ENCODE peak calls at places on chromosomes 6 and 20, in five cellular contexts. M, B, L, X and Z are unnamed samples.

GRCh38 chr6:85404497-85405174 is 45.2 kb upstream of the NT5E start:
- ATAC-seq in M (no peak), B (no peak), L (no peak), X (no peak), Z (no peak)

GRCh38 chr20:58715709-58716475 is 23.3 kb downstream of the NPEPL1 start:
- ATAC-seq in M (no peak), B (no peak), L (no peak), X (no peak), Z (peak; percentile 5)

GRCh38 chr20:53950031-53950430 is 120.4 kb downstream of the BCAS1 start:
- ATAC-seq in M (no peak), B (no peak), L (no peak), X (no peak), Z (no peak)

GRCh38 chr6:69570126-69570525 is 226.7 kb downstream of the LMBRD1 start:
- ATAC-seq in M (no peak), B (no peak), L (no peak), X (no peak), Z (no peak)

GRCh38 chr6:166745801-166746668 is 119.0 kb upstream of the RPS6KA2 start:
- ATAC-seq in M (no peak), B (no peak), L (no peak), X (no peak), Z (no peak)

GRCh38 chr6:138577151-138577915 is 78.0 kb upstream of the NHSL1 start:
- ATAC-seq in M (no peak), B (no peak), L (no peak), X (no peak), Z (peak; percentile 83)

GRCh38 chr6:166050559-166050958 is 117.1 kb downstream of the TBXT start:
- ATAC-seq in M (no peak), B (no peak), L (no peak), X (no peak), Z (no peak)

GRCh38 chr20:51494241-51495110 is 48.0 kb downstream of the NFATC2 start:
- ATAC-seq in M (peak; percentile 29), B (peak; percentile 37), L (peak; percentile 57), X (no peak), Z (no peak)

GRCh38 chr6:22921831-22922230 is 352.5 kb downstream of the HDGFL1 start:
- ATAC-seq in M (no peak), B (no peak), L (no peak), X (no peak), Z (no peak)

GRCh38 chr6:96626749-96627353 is 63.9 kb downstream of the FHL5 start:
- ATAC-seq in M (peak; percentile 52), B (no peak), L (peak; percentile 46), X (no peak), Z (peak; percentile 71)

GRCh38 chr20:5315807-5316187 is 957 bp downstream of the PROKR2 start:
- ATAC-seq in M (no peak), B (no peak), L (no peak), X (no peak), Z (no peak)

GRCh38 chr20:47878601-47879004 is 93.3 kb upstream of the SULF2 start:
- ATAC-seq in M (no peak), B (no peak), L (no peak), X (no peak), Z (no peak)

GRCh38 chr20:59141818-59142581 is 21.6 kb upstream of the ZNF831 start:
- ATAC-seq in M (no peak), B (no peak), L (no peak), X (no peak), Z (no peak)

GRCh38 chr6:116662186-116662585 is 6.4 kb downstream of the ZUP1 start:
- ATAC-seq in M (peak; percentile 41), B (no peak), L (no peak), X (no peak), Z (no peak)

GRCh38 chr20:38831049-38831691 is 25.7 kb downstream of the PPP1R16B start:
- ATAC-seq in M (no peak), B (no peak), L (no peak), X (no peak), Z (no peak)

GRCh38 chr20:47698142-47698541 is 87.1 kb downstream of the SULF2 start:
- ATAC-seq in M (no peak), B (no peak), L (no peak), X (no peak), Z (no peak)

GRCh38 chr20:58001381-58001780 is 227.1 kb downstream of the ANKRD60 start:
- ATAC-seq in M (no peak), B (no peak), L (no peak), X (no peak), Z (no peak)

GRCh38 chr6:22437665-22438064 is 131.7 kb upstream of the HDGFL1 start:
- ATAC-seq in M (no peak), B (no peak), L (no peak), X (no peak), Z (no peak)

GRCh38 chr6:15990179-15990578 is 138.7 kb upstream of the MYLIP start:
- ATAC-seq in M (no peak), B (no peak), L (no peak), X (no peak), Z (no peak)

GRCh38 chr20:58006346-58007316 is 221.8 kb downstream of the ANKRD60 start:
- ATAC-seq in M (no peak), B (no peak), L (no peak), X (no peak), Z (no peak)